ENCODE peak calls at places on chromosomes 3 and 15, in five cellular contexts. I is HEK293T, R is psoas muscle, S is H9, C is astrocyte of the cerebellum. M is an unnamed sample.
A peak's percentile ranks its signal among the peaks of the same experiment; 100 is the strongest.

GRCh38 chr3:55434789-55435188 is 52.3 kb downstream of the WNT5A start:
- DNase-seq in S (peak; percentile 43), R (no peak), C (no peak), I (peak; percentile 35), M (no peak)

GRCh38 chr3:27044926-27045481 is 324.2 kb downstream of the NEK10 start:
- DNase-seq in C (no peak), I (no peak), S (no peak), R (no peak), M (no peak)

GRCh38 chr15:78065284-78065872 is 12.1 kb downstream of the TBC1D2B start:
- DNase-seq in I (no peak), C (peak; percentile 98), S (no peak), R (peak; percentile 71), M (peak; percentile 52)

GRCh38 chr3:52299815-52300611 is 12.4 kb downstream of the GLYCTK start:
- DNase-seq in C (no peak), R (no peak), I (no peak), S (peak; percentile 61), M (peak; percentile 72)

GRCh38 chr3:32780735-32781210 is 37.0 kb upstream of the TRIM71 start:
- DNase-seq in S (peak; percentile 98), C (no peak), I (peak; percentile 73), R (peak; percentile 16), M (peak; percentile 27)

GRCh38 chr3:127157181-127157828 is 35.6 kb upstream of the PRR23E start:
- DNase-seq in C (no peak), I (no peak), R (no peak), S (no peak), M (no peak)

GRCh38 chr3:189995129-189995528 is 125.6 kb downstream of the P3H2 start:
- DNase-seq in R (no peak), I (no peak), S (peak; percentile 35), C (peak; percentile 88), M (no peak)

GRCh38 chr3:172142074-172143059 is 103.0 kb downstream of the FNDC3B start:
- DNase-seq in C (no peak), I (no peak), S (no peak), R (no peak), M (no peak)

GRCh38 chr3:146187334-146187950 is 26.5 kb upstream of the PLOD2 start:
- DNase-seq in I (peak; percentile 13), S (no peak), C (no peak), R (no peak), M (no peak)

GRCh38 chr15:31456329-31457060 is 129.9 kb downstream of the KLF13 start:
- DNase-seq in C (no peak), R (no peak), S (peak; percentile 14), I (no peak), M (no peak)

GRCh38 chr3:128009952-128010846 is 42.0 kb upstream of the SEC61A1 start:
- DNase-seq in I (no peak), R (no peak), S (no peak), C (no peak), M (no peak)

GRCh38 chr3:16448691-16449090 is 64.8 kb downstream of the RFTN1 start:
- DNase-seq in C (peak; percentile 95), S (peak; percentile 46), R (peak; percentile 78), I (peak; percentile 38), M (peak; percentile 67)

GRCh38 chr3:8442993-8443670 is 58.5 kb upstream of the LMCD1 start:
- DNase-seq in R (no peak), S (no peak), C (no peak), I (no peak), M (no peak)

GRCh38 chr15:31308185-31308639 is 18.4 kb upstream of the KLF13 start:
- DNase-seq in I (no peak), R (no peak), C (no peak), S (no peak), M (no peak)

GRCh38 chr3:8737823-8738222 is 4.2 kb downstream of the CAV3 start:
- DNase-seq in C (no peak), I (no peak), R (no peak), S (no peak), M (no peak)

GRCh38 chr3:151875759-151876158 is 2.3 kb downstream of the SUCNR1 start:
- DNase-seq in I (no peak), S (no peak), R (no peak), C (no peak), M (no peak)

GRCh38 chr3:72200332-72200731 is 415.4 kb upstream of the PROK2 start:
- DNase-seq in R (no peak), C (no peak), I (no peak), S (no peak), M (no peak)

GRCh38 chr3:98329392-98330124 is 24.1 kb upstream of the OR5K4 start:
- DNase-seq in I (peak; percentile 54), R (peak; percentile 24), C (peak; percentile 24), S (peak; percentile 73), M (no peak)

GRCh38 chr15:78390823-78391222 is 47.2 kb upstream of the IREB2 start:
- DNase-seq in R (no peak), C (no peak), I (no peak), S (no peak), M (no peak)

GRCh38 chr3:23567917-23568316 is 237.8 kb upstream of the UBE2E1 start:
- DNase-seq in I (no peak), C (peak; percentile 94), R (no peak), S (no peak), M (peak; percentile 27)

GRCh38 chr15:58583171-58583908 is 151.5 kb downstream of the LIPC start:
- DNase-seq in R (no peak), S (no peak), I (no peak), C (no peak), M (no peak)

GRCh38 chr3:39501982-39502837 is 34.7 kb downstream of the MOBP start:
- DNase-seq in C (no peak), I (no peak), S (no peak), R (no peak), M (no peak)

GRCh38 chr15:83612226-83612625 is 41.7 kb upstream of the ADAMTSL3 start:
- DNase-seq in I (no peak), S (no peak), R (no peak), C (no peak), M (peak; percentile 13)

GRCh38 chr3:135081451-135082434 is 286.7 kb downstream of the EPHB1 start:
- DNase-seq in I (no peak), R (no peak), C (no peak), S (no peak), M (no peak)

GRCh38 chr15:79540551-79540950 is 108.4 kb downstream of the MINAR1 start:
- DNase-seq in R (no peak), I (peak; percentile 34), S (no peak), C (no peak), M (no peak)

GRCh38 chr3:94234177-94234788 is 171.4 kb downstream of the NSUN3 start:
- DNase-seq in I (peak; percentile 60), C (peak; percentile 35), S (no peak), R (no peak), M (no peak)

GRCh38 chr3:171311784-171312183 is 148.4 kb downstream of the TNIK start:
- DNase-seq in C (no peak), R (no peak), S (no peak), I (no peak), M (no peak)

GRCh38 chr3:175704366-175705041 is 845.4 kb downstream of the NAALADL2 start:
- DNase-seq in I (no peak), C (no peak), S (no peak), R (no peak), M (no peak)

GRCh38 chr3:114435733-114436132 is 141.9 kb downstream of the TIGIT start:
- DNase-seq in I (no peak), S (no peak), C (peak; percentile 35), R (no peak), M (no peak)

GRCh38 chr3:150251654-150252053 is 156.4 kb upstream of the TSC22D2 start:
- DNase-seq in I (no peak), S (no peak), C (peak; percentile 57), R (no peak), M (no peak)

GRCh38 chr3:10320320-10320677 is 613 bp downstream of the SEC13 start:
- DNase-seq in S (no peak), C (no peak), I (no peak), R (no peak), M (no peak)

GRCh38 chr3:122392868-122393844 is 9.2 kb downstream of the FAM162A start:
- DNase-seq in I (peak; percentile 36), R (no peak), C (peak; percentile 32), S (no peak), M (no peak)

GRCh38 chr15:52797625-52798501 is 7.7 kb upstream of the ONECUT1 start:
- DNase-seq in C (no peak), I (no peak), S (peak; percentile 48), R (no peak), M (no peak)

GRCh38 chr3:167810236-167810635 is 74.7 kb downstream of the SERPINI1 start:
- DNase-seq in C (no peak), I (no peak), R (no peak), S (no peak), M (no peak)

GRCh38 chr3:127002195-127003174 is 19.6 kb downstream of the PLXNA1 start:
- DNase-seq in R (peak; percentile 89), C (peak; percentile 72), I (peak; percentile 29), S (peak; percentile 93), M (peak; percentile 88)